ENCODE peak calls at places on chromosomes 1 and 21, in six cellular contexts. A is HepG2; X is stimulated activated CD4-positive, alpha-beta T cell treated with anti-CD3 and anti-CD28 coated beads, Interleukin-2, amount 100 ng/mL, for 24 hours; L is EL; F is activated CD4-positive, alpha-beta memory T cell treated with anti-CD3 and anti-CD28 coated beads, Interleukin-2, amount 10 ng/mL, durations not matched to agents 7 days and 5 days; U is NT2/D1. T is an unnamed sample.

GRCh38 chr1:116268211-116268610 is 104.8 kb upstream of the ATP1A1 start:
- DNase-seq in A (no peak), U (no peak), L (peak), F (no peak), X (no peak), T (no peak)

GRCh38 chr1:110737206-110737605 is 62.5 kb upstream of the KCNA3 start:
- DNase-seq in A (no peak), U (no peak), F (no peak), X (no peak), L (peak), T (no peak)

GRCh38 chr1:214506972-214507431 is 44.4 kb downstream of the PTPN14 start:
- DNase-seq in U (no peak), A (peak), L (no peak), X (no peak), F (no peak), T (no peak)

GRCh38 chr1:248611883-248612282 is 14.4 kb upstream of the OR2T10 start:
- DNase-seq in L (no peak), F (no peak), X (no peak), A (no peak), U (no peak), T (peak)

GRCh38 chr1:7582439-7582972 is 188.6 kb upstream of the VAMP3 start:
- DNase-seq in F (no peak), U (no peak), X (no peak), L (no peak), A (no peak), T (no peak)

GRCh38 chr1:66704177-66704880 is 47.9 kb upstream of the DYNLT5 start:
- DNase-seq in X (no peak), F (no peak), L (no peak), U (no peak), A (no peak), T (no peak)

GRCh38 chr1:62597281-62597680 is at the start of gene ANGPTL3:
- DNase-seq in U (no peak), F (no peak), X (no peak), A (no peak), L (no peak), T (no peak)

GRCh38 chr21:38721055-38721454 is 84.7 kb upstream of the ETS2 start:
- DNase-seq in F (no peak), A (no peak), X (no peak), L (no peak), U (no peak), T (no peak)

GRCh38 chr1:17591814-17592430 is 52.4 kb downstream of the ARHGEF10L start:
- DNase-seq in F (no peak), U (no peak), X (no peak), L (no peak), A (peak), T (no peak)

GRCh38 chr21:26851109-26851944 is 6.1 kb upstream of the ADAMTS1 start:
- DNase-seq in U (no peak), X (no peak), F (no peak), L (no peak), A (no peak), T (no peak)

GRCh38 chr1:234874291-234875288 is 254.0 kb downstream of the TOMM20 start:
- DNase-seq in L (no peak), X (no peak), U (no peak), A (peak), F (no peak), T (no peak)

T was measured in activated CD8-positive, alpha-beta T cell treated with anti-CD3 and anti-CD28 coated beads, Interleukin-2, amount 10 ng/mL, durations not matched to agents 7 days and 5 days.